ENCODE peak calls at places on chromosome 6, in seven cellular contexts. M, Z, U, N, W, S and C are unnamed samples.
A peak's percentile ranks its signal among the peaks of the same experiment; 100 is the strongest.

GRCh38 chr6:155108070-155108815 is 113.1 kb downstream of the TIAM2 start:
- DNase-seq in W (no peak), N (no peak), Z (no peak), S (peak; percentile 37), U (no peak), M (no peak), C (no peak)

GRCh38 chr6:75526502-75527127 is 33.0 kb upstream of the FILIP1 start:
- DNase-seq in Z (peak; percentile 74), W (no peak), S (peak; percentile 80), M (peak; percentile 21), N (peak; percentile 47), U (peak; percentile 83), C (no peak)

GRCh38 chr6:116446399-116446798 is 14.8 kb upstream of the CALHM6 start:
- DNase-seq in M (no peak), Z (no peak), S (no peak), U (no peak), N (no peak), W (no peak), C (no peak)

GRCh38 chr6:116969211-116969863 is 92.3 kb downstream of the RFX6 start:
- DNase-seq in U (peak; percentile 34), N (no peak), S (peak; percentile 50), Z (peak; percentile 42), M (peak; percentile 41), W (no peak), C (peak; percentile 61)

GRCh38 chr6:149614352-149614751 is 34.2 kb downstream of the KATNA1 start:
- DNase-seq in N (no peak), S (peak; percentile 41), U (no peak), Z (no peak), M (no peak), W (no peak), C (no peak)

GRCh38 chr6:22320750-22321149 is 23.9 kb upstream of the PRL start:
- DNase-seq in N (no peak), M (peak; percentile 10), S (peak; percentile 93), Z (no peak), U (peak; percentile 88), W (no peak), C (no peak)

GRCh38 chr6:36517408-36517807 is 29.9 kb downstream of the STK38 start:
- DNase-seq in Z (no peak), N (no peak), S (no peak), W (no peak), M (no peak), U (no peak), C (no peak)

GRCh38 chr6:132210886-132211563 is 190.2 kb downstream of the MOXD1 start:
- DNase-seq in U (no peak), M (no peak), Z (no peak), N (no peak), S (peak; percentile 58), W (no peak), C (no peak)

GRCh38 chr6:20370801-20371200 is 30.9 kb upstream of the E2F3 start:
- DNase-seq in U (no peak), Z (no peak), S (no peak), M (no peak), W (no peak), N (no peak), C (no peak)

GRCh38 chr6:82022614-82023102 is 224.9 kb downstream of the IBTK start:
- DNase-seq in Z (no peak), U (peak; percentile 68), N (no peak), S (peak; percentile 84), M (no peak), W (no peak), C (no peak)

GRCh38 chr6:142746524-142746923 is 198.5 kb downstream of the HIVEP2 start:
- DNase-seq in U (no peak), N (no peak), S (peak; percentile 27), W (no peak), M (peak; percentile 7), Z (peak; percentile 20), C (no peak)

GRCh38 chr6:32609731-32610640 is 20.3 kb upstream of the HLA-DRB1 start:
- DNase-seq in W (no peak), U (peak; percentile 16), Z (peak; percentile 32), M (peak; percentile 25), N (no peak), S (peak; percentile 92), C (no peak)

GRCh38 chr6:41527721-41528408 is 18.3 kb upstream of the FOXP4 start:
- DNase-seq in W (no peak), N (no peak), Z (peak; percentile 31), S (peak; percentile 24), U (peak; percentile 7), M (no peak), C (no peak)

GRCh38 chr6:155418017-155418749 is 37.5 kb downstream of the NOX3 start:
- DNase-seq in S (peak; percentile 65), U (peak; percentile 61), Z (no peak), N (no peak), W (no peak), M (no peak), C (no peak)

GRCh38 chr6:13242178-13242577 is 86.2 kb downstream of the TBC1D7 start:
- DNase-seq in U (no peak), N (no peak), W (no peak), S (no peak), Z (no peak), M (no peak), C (no peak)

GRCh38 chr6:54135665-54136370 is 24.6 kb downstream of the MLIP start:
- DNase-seq in N (no peak), U (peak; percentile 53), Z (no peak), M (no peak), S (peak; percentile 39), W (no peak), C (no peak)

GRCh38 chr6:43951063-43951755 is 176.0 kb downstream of the MRPL14 start:
- DNase-seq in N (no peak), W (peak; percentile 87), S (no peak), U (no peak), Z (peak; percentile 87), M (no peak), C (peak; percentile 85)

GRCh38 chr6:118768904-118769325 is 117.5 kb upstream of the CEP85L start:
- DNase-seq in M (no peak), S (no peak), W (no peak), U (no peak), N (no peak), Z (no peak), C (no peak)

GRCh38 chr6:154500769-154501171 is 9.7 kb downstream of the CNKSR3 start:
- DNase-seq in W (no peak), Z (no peak), S (no peak), N (no peak), U (no peak), M (no peak), C (no peak)

GRCh38 chr6:142926494-142927273 is 18.3 kb downstream of the HIVEP2 start:
- DNase-seq in N (peak; percentile 58), M (peak; percentile 58), U (peak; percentile 89), Z (peak; percentile 83), S (peak; percentile 90), W (peak; percentile 85), C (peak; percentile 93)

DNA sequence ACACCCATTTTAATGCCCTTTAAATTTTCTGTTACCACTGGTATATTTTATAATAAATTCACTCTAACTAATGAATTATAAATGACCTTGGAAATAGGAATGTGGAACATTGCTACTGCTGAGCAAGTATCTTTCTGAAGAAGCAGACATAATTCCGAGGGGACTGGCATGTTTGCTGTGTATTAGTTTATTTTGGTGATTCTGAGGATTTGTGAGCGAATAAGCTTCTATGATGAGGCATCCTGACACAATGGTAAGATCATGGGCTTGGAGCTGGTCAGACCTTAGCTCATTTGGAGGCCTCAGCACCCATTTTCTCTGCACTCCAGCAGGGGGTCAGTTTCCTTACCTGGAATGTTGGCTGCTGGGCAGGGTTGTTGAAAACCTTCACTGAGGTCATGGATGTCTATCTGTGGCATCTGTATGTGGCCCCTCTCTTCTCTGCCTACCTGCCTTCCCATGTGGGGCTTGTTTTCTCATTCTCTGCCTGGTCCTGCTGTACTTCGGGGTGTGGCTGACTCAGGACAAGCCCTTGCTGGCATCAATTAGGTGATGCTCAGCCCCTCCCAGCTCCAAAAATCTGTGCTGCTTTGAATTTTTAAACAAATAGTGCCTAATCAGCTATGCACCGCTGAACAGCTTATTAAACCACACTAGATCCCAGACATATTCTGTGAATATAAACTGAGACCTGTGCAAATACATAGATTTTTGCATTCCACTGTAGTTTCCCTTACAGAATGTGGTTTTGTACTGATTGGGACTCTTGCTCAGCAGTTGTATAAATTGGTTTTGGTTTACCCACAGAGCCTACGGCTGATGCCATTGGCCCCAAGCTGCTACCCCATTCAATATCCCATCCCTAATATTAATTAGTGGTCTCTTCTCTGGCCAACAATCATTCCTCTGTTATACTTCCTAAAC is 10.7 kb downstream of the ARID1B start:
- DNase-seq in U (no peak), S (no peak), Z (no peak), W (no peak), M (no peak), N (no peak), C (no peak)
- TF ChIP-seq CTCF in U (no peak), S (no peak), Z (no peak), W (no peak), M (no peak), N (no peak), C (no peak)

DNA sequence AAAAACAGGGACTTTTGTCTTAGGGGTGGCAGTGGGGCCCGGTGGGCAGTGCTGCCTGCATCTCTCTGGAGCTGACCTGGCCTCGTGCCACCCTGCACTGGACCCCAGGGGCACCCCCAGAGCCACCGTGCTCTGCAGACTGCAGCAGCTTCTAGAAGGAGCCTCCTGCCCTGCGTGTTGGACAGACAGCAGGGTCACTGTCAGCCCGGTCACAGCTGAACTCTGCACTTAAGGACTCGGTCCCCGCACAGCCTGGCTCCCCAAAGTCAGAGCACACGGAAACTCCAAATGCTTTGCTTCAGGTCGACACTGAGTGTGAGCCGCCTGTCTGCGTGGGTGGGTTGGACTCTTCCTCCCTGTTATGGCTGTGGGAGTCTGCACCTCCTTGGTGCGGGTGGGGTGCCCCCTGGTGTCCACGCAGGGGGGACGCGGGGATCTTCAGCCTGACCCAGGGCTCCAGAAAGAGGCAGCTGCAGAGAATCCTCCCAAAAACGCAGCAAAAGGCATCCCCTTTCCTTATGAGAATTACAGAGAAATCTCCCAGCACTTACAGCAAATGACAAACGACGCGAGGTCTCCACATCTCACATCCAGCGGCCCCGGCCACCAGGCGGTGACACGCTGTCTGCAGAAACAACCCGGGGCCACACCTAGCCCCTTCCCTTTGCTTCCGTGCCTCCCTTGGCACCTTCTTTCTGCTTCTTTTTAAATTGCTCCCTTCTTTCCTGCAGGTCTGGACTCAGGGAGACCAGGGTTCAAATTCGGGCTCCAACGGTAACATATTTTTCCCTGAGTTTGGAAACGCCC is 36.3 kb upstream of the DACT2 start:
- DNase-seq in W (peak; percentile 85), N (no peak), S (no peak), U (peak; percentile 19), M (peak; percentile 66), Z (peak; percentile 70), C (peak; percentile 81)
- TF ChIP-seq CTCF in W (peak; percentile 71), N (no peak), S (no peak), U (peak; percentile 22), M (peak; percentile 70), Z (peak; percentile 77), C (peak; percentile 58)

GRCh38 chr6:84549912-84550311 is 214.5 kb downstream of the TBX18 start:
- DNase-seq in S (no peak), N (no peak), U (no peak), W (no peak), Z (no peak), M (no peak), C (no peak)
- TF ChIP-seq CTCF in S (no peak), N (no peak), U (peak; percentile 44), W (no peak), Z (no peak), M (no peak), C (no peak)

DNA sequence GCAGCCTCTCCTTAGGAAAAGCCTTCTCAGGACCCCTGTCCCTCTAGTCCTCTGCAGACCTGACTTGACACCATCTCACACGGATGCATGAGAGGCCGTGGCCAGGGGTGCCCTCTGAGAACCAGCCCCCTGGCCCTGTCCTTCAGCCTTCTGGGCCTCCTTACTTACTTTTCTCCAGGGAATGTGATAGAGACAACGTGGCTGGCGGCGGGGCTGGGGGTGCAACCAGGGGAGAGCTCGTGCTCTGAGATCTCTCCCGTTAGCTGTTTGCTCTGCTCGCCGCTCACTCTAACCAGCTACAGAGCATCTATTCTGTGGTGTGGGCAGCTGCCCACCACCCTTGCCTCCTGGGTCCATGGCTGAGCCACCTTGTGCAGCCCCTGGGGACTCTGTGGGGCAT is 14.7 kb downstream of the GPR31 start:
- DNase-seq in W (no peak), N (no peak), Z (no peak), U (no peak), S (no peak), M (no peak), C (no peak)
- TF ChIP-seq CTCF in W (no peak), N (no peak), Z (no peak), U (no peak), S (no peak), M (no peak), C (no peak)